ENCODE peak calls at places on chromosome 15, in six cellular contexts. One of them, this sample, is unnamed. For H3K9me3, the result is how much of the 10 kb centered on the place peaks cover.

GRCh38 chr15:84752195-84752594 is 3.8 kb downstream of the ZNF592 start:
- DNase-seq in uterus: no peak
- DNase-seq in effector memory CD4-positive, alpha-beta T cell: no peak
- DNase-seq in HCT116: no peak
- DNase-seq in body of pancreas: no peak
- DNase-seq in AG04450: no peak
- DNase-seq in this sample: no peak

GRCh38 chr15:66611257-66612053 is 45.7 kb upstream of the LCTL start:
- DNase-seq in uterus: no peak
- DNase-seq in HCT116: no peak
- DNase-seq in body of pancreas: peak
- DNase-seq in AG04450: no peak
- DNase-seq in effector memory CD4-positive, alpha-beta T cell: no peak
- DNase-seq in this sample: no peak

GRCh38 chr15:82999905-83000671 is 11.4 kb downstream of the C15orf40 start:
- DNase-seq in AG04450: no peak
- DNase-seq in HCT116: no peak
- DNase-seq in uterus: no peak
- DNase-seq in effector memory CD4-positive, alpha-beta T cell: no peak
- DNase-seq in body of pancreas: peak
- DNase-seq in this sample: no peak

GRCh38 chr15:40843885-40844542 is at the start of gene SPINT1:
- DNase-seq in effector memory CD4-positive, alpha-beta T cell: no peak
- DNase-seq in HCT116: no peak
- DNase-seq in body of pancreas: peak
- DNase-seq in uterus: no peak
- DNase-seq in AG04450: no peak
- DNase-seq in this sample: peak

GRCh38 chr15:62147149-62148013 is 17.7 kb downstream of the C2CD4B start:
- DNase-seq in body of pancreas: peak
- DNase-seq in uterus: no peak
- DNase-seq in effector memory CD4-positive, alpha-beta T cell: no peak
- DNase-seq in HCT116: no peak
- DNase-seq in AG04450: no peak
- DNase-seq in this sample: no peak

GRCh38 chr15:76289582-76289981 is 21.7 kb downstream of the ETFA start:
- DNase-seq in AG04450: no peak
- DNase-seq in uterus: no peak
- DNase-seq in body of pancreas: no peak
- DNase-seq in effector memory CD4-positive, alpha-beta T cell: no peak
- DNase-seq in HCT116: no peak
- DNase-seq in this sample: no peak

GRCh38 chr15:68204776-68205557 is at the start of gene CALML4:
- DNase-seq in HCT116: no peak
- DNase-seq in effector memory CD4-positive, alpha-beta T cell: no peak
- DNase-seq in AG04450: no peak
- DNase-seq in uterus: peak
- DNase-seq in body of pancreas: peak
- DNase-seq in this sample: peak

GRCh38 chr15:67063689-67064606 is 1.5 kb upstream of the SMAD3 start:
- DNase-seq in body of pancreas: peak
- DNase-seq in effector memory CD4-positive, alpha-beta T cell: no peak
- DNase-seq in uterus: no peak
- DNase-seq in AG04450: no peak
- DNase-seq in HCT116: peak
- DNase-seq in this sample: peak

GRCh38 chr15:52651868-52652267 is 27.3 kb downstream of the ATOSA start:
- DNase-seq in effector memory CD4-positive, alpha-beta T cell: peak
- DNase-seq in uterus: peak
- DNase-seq in AG04450: peak
- DNase-seq in body of pancreas: peak
- DNase-seq in HCT116: peak
- DNase-seq in this sample: peak

GRCh38 chr15:37014137-37014536 is 86.2 kb downstream of the MEIS2 start:
- DNase-seq in uterus: no peak
- DNase-seq in HCT116: no peak
- DNase-seq in body of pancreas: no peak
- DNase-seq in effector memory CD4-positive, alpha-beta T cell: no peak
- DNase-seq in AG04450: no peak
- DNase-seq in this sample: no peak

GRCh38 chr15:74173545-74174215 is at the start of gene ISLR:
- DNase-seq in HCT116: no peak
- DNase-seq in effector memory CD4-positive, alpha-beta T cell: no peak
- DNase-seq in body of pancreas: no peak
- DNase-seq in uterus: peak
- DNase-seq in AG04450: no peak
- DNase-seq in this sample: peak

GRCh38 chr15:81002254-81003022 is 1.7 kb downstream of the TLNRD1 start:
- DNase-seq in uterus: no peak
- DNase-seq in effector memory CD4-positive, alpha-beta T cell: no peak
- DNase-seq in AG04450: no peak
- DNase-seq in body of pancreas: peak
- DNase-seq in HCT116: no peak
- DNase-seq in this sample: peak

GRCh38 chr15:79046691-79047404 is 43.7 kb downstream of the RASGRF1 start:
- DNase-seq in effector memory CD4-positive, alpha-beta T cell: no peak
- DNase-seq in body of pancreas: no peak
- DNase-seq in HCT116: no peak
- DNase-seq in uterus: no peak
- DNase-seq in AG04450: no peak
- DNase-seq in this sample: no peak

GRCh38 chr15:38853608-38854007 is 289.0 kb upstream of the RASGRP1 start:
- DNase-seq in body of pancreas: no peak
- DNase-seq in effector memory CD4-positive, alpha-beta T cell: peak
- DNase-seq in HCT116: peak
- DNase-seq in AG04450: no peak
- DNase-seq in uterus: no peak
- DNase-seq in this sample: no peak

GRCh38 chr15:84949845-84950569 is 31.6 kb upstream of the PDE8A start:
- DNase-seq in HCT116: no peak
- DNase-seq in body of pancreas: no peak
- DNase-seq in effector memory CD4-positive, alpha-beta T cell: no peak
- DNase-seq in AG04450: no peak
- DNase-seq in uterus: no peak
- DNase-seq in this sample: no peak

GRCh38 chr15:51878446-51879386 is 49.3 kb downstream of the TMOD3 start:
- DNase-seq in HCT116: no peak
- DNase-seq in AG04450: no peak
- DNase-seq in effector memory CD4-positive, alpha-beta T cell: no peak
- DNase-seq in body of pancreas: no peak
- DNase-seq in uterus: no peak
- DNase-seq in this sample: no peak

GRCh38 chr15:74220475-74221248 is 15.5 kb upstream of the CCDC33 start:
- DNase-seq in HCT116: no peak
- DNase-seq in effector memory CD4-positive, alpha-beta T cell: no peak
- DNase-seq in body of pancreas: no peak
- DNase-seq in AG04450: no peak
- DNase-seq in uterus: no peak
- DNase-seq in this sample: no peak

DNA sequence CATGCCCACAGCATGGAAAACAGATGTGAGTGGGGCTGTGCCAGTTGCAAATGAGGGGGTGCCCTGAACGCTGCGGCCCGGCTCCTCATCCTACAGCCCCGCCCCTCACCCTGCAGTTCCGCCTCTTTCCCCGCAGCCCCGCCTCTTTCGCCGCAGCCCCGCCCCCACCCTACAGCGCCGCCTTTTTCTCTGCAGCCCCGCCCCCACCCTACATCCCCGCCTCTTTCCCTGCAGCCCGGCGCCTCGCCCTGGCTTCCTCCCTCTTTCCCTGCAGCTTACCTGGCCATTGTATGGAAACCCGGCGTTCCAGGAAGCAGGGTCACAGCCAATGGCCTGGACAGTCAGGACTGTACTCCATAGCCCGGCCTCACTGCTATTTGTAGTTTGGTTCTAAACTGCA is 284.8 kb downstream of the TLE3 start:
- DNase-seq in AG04450: no peak
- DNase-seq in uterus: no peak
- DNase-seq in body of pancreas: no peak
- DNase-seq in effector memory CD4-positive, alpha-beta T cell: no peak
- DNase-seq in HCT116: peak
- DNase-seq in this sample: no peak
- H3K4me3 ChIP-seq in AG04450: no peak
- H3K4me3 ChIP-seq in uterus: no peak
- H3K4me3 ChIP-seq in body of pancreas: no peak
- H3K4me3 ChIP-seq in effector memory CD4-positive, alpha-beta T cell: no peak
- H3K4me3 ChIP-seq in HCT116: no peak
- H3K4me3 ChIP-seq in this sample: no peak

GRCh38 chr15:26682765-26683164 is 90.1 kb downstream of the GABRB3 start:
- DNase-seq in AG04450: no peak
- DNase-seq in effector memory CD4-positive, alpha-beta T cell: no peak
- DNase-seq in uterus: no peak
- DNase-seq in body of pancreas: no peak
- DNase-seq in HCT116: no peak
- DNase-seq in this sample: no peak
- H3K9me3 ChIP-seq in AG04450: under half
- H3K9me3 ChIP-seq in effector memory CD4-positive, alpha-beta T cell: under half
- H3K9me3 ChIP-seq in uterus: under half
- H3K9me3 ChIP-seq in body of pancreas: under half
- H3K9me3 ChIP-seq in HCT116: under half
- H3K9me3 ChIP-seq in this sample: under half

GRCh38 chr15:90376789-90377188 is 11.3 kb upstream of the IQGAP1 start:
- DNase-seq in body of pancreas: no peak
- DNase-seq in uterus: no peak
- DNase-seq in effector memory CD4-positive, alpha-beta T cell: peak
- DNase-seq in AG04450: no peak
- DNase-seq in HCT116: no peak
- DNase-seq in this sample: no peak
- H3K4me3 ChIP-seq in body of pancreas: no peak
- H3K4me3 ChIP-seq in uterus: no peak
- H3K4me3 ChIP-seq in effector memory CD4-positive, alpha-beta T cell: peak
- H3K4me3 ChIP-seq in AG04450: no peak
- H3K4me3 ChIP-seq in HCT116: no peak
- H3K4me3 ChIP-seq in this sample: no peak

DNA sequence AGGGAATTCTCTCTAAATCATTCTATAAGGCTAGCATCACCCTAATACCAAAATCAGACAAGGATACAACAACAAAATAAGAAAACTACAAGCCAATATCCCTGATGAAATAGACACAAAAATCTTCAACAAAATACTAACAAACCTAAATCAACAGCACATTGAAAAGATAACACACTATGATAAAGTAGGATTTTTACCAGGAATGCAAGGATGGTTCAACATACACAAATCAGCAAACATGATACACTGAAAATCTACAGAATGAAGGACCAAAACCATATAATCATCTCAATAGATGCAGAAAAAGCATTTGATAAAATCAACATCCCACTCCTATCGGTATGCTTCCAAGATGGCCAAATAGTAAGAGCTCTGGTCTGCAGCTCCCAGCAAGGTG is 39.5 kb downstream of the ALDH1A2 start:
- DNase-seq in body of pancreas: no peak
- DNase-seq in HCT116: no peak
- DNase-seq in uterus: no peak
- DNase-seq in AG04450: no peak
- DNase-seq in effector memory CD4-positive, alpha-beta T cell: no peak
- DNase-seq in this sample: no peak
- H3K9me3 ChIP-seq in body of pancreas: under half
- H3K9me3 ChIP-seq in HCT116: under half
- H3K9me3 ChIP-seq in uterus: under half
- H3K9me3 ChIP-seq in AG04450: under half
- H3K9me3 ChIP-seq in effector memory CD4-positive, alpha-beta T cell: under half
- H3K9me3 ChIP-seq in this sample: under half

GRCh38 chr15:89665449-89666146 is 10.3 kb upstream of the KIF7 start:
- DNase-seq in uterus: peak
- DNase-seq in AG04450: no peak
- DNase-seq in HCT116: no peak
- DNase-seq in effector memory CD4-positive, alpha-beta T cell: no peak
- DNase-seq in body of pancreas: peak
- DNase-seq in this sample: peak
- H3K4me3 ChIP-seq in uterus: peak
- H3K4me3 ChIP-seq in AG04450: peak
- H3K4me3 ChIP-seq in HCT116: no peak
- H3K4me3 ChIP-seq in effector memory CD4-positive, alpha-beta T cell: no peak
- H3K4me3 ChIP-seq in body of pancreas: no peak
- H3K4me3 ChIP-seq in this sample: peak

DNA sequence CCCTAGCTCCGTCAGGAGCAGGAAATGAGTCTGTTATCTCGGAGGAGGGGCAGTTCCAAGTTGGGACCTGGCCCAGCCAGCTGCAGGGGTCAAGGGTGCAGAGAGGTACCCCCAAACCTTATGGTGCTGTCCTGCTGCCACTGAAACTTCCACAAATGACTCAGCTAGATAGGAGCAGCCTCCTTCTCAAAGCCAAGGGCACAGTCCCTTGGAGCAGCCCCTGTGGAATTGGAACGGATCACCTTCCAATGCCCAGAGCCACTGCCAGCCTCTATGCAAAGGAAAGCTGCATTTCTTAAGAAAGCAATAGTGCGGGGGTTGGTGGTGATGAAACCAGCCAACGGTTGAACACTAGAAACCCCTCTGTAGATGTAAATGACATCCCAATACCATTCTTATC is 19.6 kb upstream of the LRRK1 start:
- DNase-seq in uterus: no peak
- DNase-seq in HCT116: no peak
- DNase-seq in effector memory CD4-positive, alpha-beta T cell: no peak
- DNase-seq in body of pancreas: no peak
- DNase-seq in AG04450: no peak
- DNase-seq in this sample: no peak
- H3K9me3 ChIP-seq in uterus: under half
- H3K9me3 ChIP-seq in HCT116: under half
- H3K9me3 ChIP-seq in effector memory CD4-positive, alpha-beta T cell: under half
- H3K9me3 ChIP-seq in body of pancreas: under half
- H3K9me3 ChIP-seq in AG04450: under half
- H3K9me3 ChIP-seq in this sample: under half

DNA sequence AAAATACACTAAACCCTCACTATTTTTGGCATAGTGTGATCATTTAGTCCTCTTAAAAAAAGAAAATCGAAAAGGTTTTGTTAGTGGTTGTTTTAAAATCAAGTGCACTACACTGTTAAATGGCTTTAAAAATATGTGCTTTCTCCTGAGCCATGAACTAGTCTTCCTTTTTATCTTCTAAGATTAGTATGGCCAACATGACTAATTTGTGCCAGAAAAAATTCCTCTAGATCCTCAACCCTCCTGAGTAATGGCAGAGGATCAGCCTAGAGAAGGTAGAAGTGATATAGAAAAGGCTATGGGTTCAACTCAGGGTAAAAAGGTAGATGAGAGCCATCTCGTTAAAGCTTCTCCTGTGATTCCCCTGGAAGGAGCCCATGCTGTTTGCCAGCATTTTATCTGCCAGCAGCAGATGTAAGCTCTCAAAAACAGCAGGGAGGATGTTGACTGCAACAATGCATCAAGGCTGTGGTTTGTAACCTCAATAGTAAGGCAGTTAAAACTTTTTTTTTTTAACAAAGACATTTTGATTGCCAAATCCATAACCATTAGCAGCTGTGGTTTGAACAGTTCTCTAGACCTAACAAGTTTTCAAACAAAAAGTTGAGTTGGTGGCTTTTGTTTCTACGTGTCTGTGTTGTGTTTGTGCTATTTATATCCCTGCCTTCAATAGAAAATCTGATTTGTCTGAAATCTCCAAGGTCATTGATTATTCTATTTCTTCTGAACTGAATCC is 30.2 kb upstream of the ZNF609 start:
- DNase-seq in effector memory CD4-positive, alpha-beta T cell: peak
- DNase-seq in HCT116: no peak
- DNase-seq in uterus: peak
- DNase-seq in AG04450: peak
- DNase-seq in body of pancreas: peak
- DNase-seq in this sample: no peak
- H3K4me3 ChIP-seq in effector memory CD4-positive, alpha-beta T cell: no peak
- H3K4me3 ChIP-seq in HCT116: no peak
- H3K4me3 ChIP-seq in uterus: no peak
- H3K4me3 ChIP-seq in AG04450: no peak
- H3K4me3 ChIP-seq in body of pancreas: no peak
- H3K4me3 ChIP-seq in this sample: no peak